ENCODE peak calls at places on chromosomes 11 and 22, in six cellular contexts. Y is GDM1; K is skeletal muscle cell; N is stimulated activated CD4-positive, alpha-beta T cell treated with anti-CD3 and anti-CD28 coated beads, Interleukin-12 subunit alpha, Interleukin-12 subunit beta, amount 100 ng/mL, for 24 hours; F is 8988T; B is mucosa of gallbladder. R is an unnamed sample.

GRCh38 chr11:62539238-62539925 is 7.2 kb downstream of the AHNAK start:
- DNase-seq in Y (no peak), K (peak; percentile 82), N (no peak), F (peak; percentile 81), B (peak; percentile 67), R (peak; percentile 85)

GRCh38 chr22:24996420-24996952 is 44.0 kb downstream of the KIAA1671 start:
- DNase-seq in Y (no peak), K (no peak), N (no peak), F (no peak), B (no peak), R (peak; percentile 68)

GRCh38 chr11:119790476-119790875 is 61.5 kb upstream of the NECTIN1 start:
- DNase-seq in Y (no peak), K (no peak), N (no peak), F (no peak), B (no peak), R (no peak)

GRCh38 chr22:37459211-37459610 is 27.0 kb downstream of the MFNG start:
- DNase-seq in Y (no peak), K (no peak), N (no peak), F (no peak), B (no peak), R (no peak)

GRCh38 chr22:40703174-40703573 is 23.9 kb downstream of the MCHR1 start:
- DNase-seq in Y (no peak), K (no peak), N (no peak), F (no peak), B (no peak), R (no peak)

GRCh38 chr11:59285716-59286260 is 72.9 kb upstream of the OR5AN1 start:
- DNase-seq in Y (no peak), K (no peak), N (no peak), F (no peak), B (no peak), R (no peak)

GRCh38 chr22:44665115-44665514 is 36.9 kb upstream of the PRR5 start:
- DNase-seq in Y (peak; percentile 62), K (no peak), N (no peak), F (no peak), B (no peak), R (no peak)

GRCh38 chr11:6888830-6889229 is 3.5 kb downstream of the OR2D2 start:
- DNase-seq in Y (no peak), K (no peak), N (no peak), F (no peak), B (no peak), R (no peak)

GRCh38 chr22:20424553-20424936 is 13.1 kb downstream of the SCARF2 start:
- DNase-seq in Y (no peak), K (no peak), N (no peak), F (no peak), B (no peak), R (peak; percentile 16)

GRCh38 chr11:2724653-2725366 is 25.0 kb upstream of the KCNQ1OT1 start:
- DNase-seq in Y (no peak), K (no peak), N (no peak), F (no peak), B (peak; percentile 43), R (no peak)

GRCh38 chr22:46756097-46756496 is 6.4 kb upstream of the TBC1D22A start:
- DNase-seq in Y (no peak), K (no peak), N (no peak), F (no peak), B (no peak), R (no peak)

GRCh38 chr11:79173615-79174014 is 267.2 kb downstream of the TENM4 start:
- DNase-seq in Y (no peak), K (peak; percentile 73), N (no peak), F (no peak), B (no peak), R (no peak)

GRCh38 chr11:108223449-108224149 is 732 bp downstream of the ATM start:
- DNase-seq in Y (no peak), K (no peak), N (no peak), F (no peak), B (no peak), R (no peak)

GRCh38 chr11:7511405-7511804 is 2.4 kb upstream of the PPFIBP2 start:
- DNase-seq in Y (no peak), K (no peak), N (no peak), F (no peak), B (peak; percentile 78), R (peak; percentile 60)

GRCh38 chr11:73520358-73521061 is 77.4 kb downstream of the FAM168A start:
- DNase-seq in Y (no peak), K (peak; percentile 12), N (no peak), F (no peak), B (no peak), R (no peak)

GRCh38 chr11:12281571-12282478 is 95.5 kb upstream of the PARVA start:
- DNase-seq in Y (peak; percentile 43), K (peak; percentile 45), N (peak; percentile 82), F (peak; percentile 76), B (peak; percentile 89), R (peak; percentile 90)

GRCh38 chr11:125074511-125075241 is 11.6 kb downstream of the SLC37A2 start:
- DNase-seq in Y (no peak), K (no peak), N (no peak), F (peak; percentile 20), B (no peak), R (no peak)

GRCh38 chr11:70494559-70495350 is 96.4 kb downstream of the CTTN start:
- DNase-seq in Y (no peak), K (no peak), N (no peak), F (no peak), B (no peak), R (no peak)

GRCh38 chr11:108863528-108863927 is 198.7 kb downstream of the DDX10 start:
- DNase-seq in Y (no peak), K (no peak), N (no peak), F (no peak), B (no peak), R (no peak)

GRCh38 chr22:45885941-45886395 is 91.0 kb downstream of the WNT7B start:
- DNase-seq in Y (no peak), K (no peak), N (no peak), F (no peak), B (no peak), R (no peak)

R was measured in colonic mucosa.